ENCODE peak calls at places on chromosomes 2 and 18, in nine cellular contexts. U is SK-N-SH, M is hepatocyte, Y is GM23248, P is GM23338, X is HCT116, V is neural progenitor cell, O is OCI-LY7, C is PC-3. S is an unnamed sample.

GRCh38 chr2:18299423-18300212 is 260.8 kb downstream of the RDH14 start:
- DNase-seq in U (no peak), M (peak), Y (peak), P (peak), X (no peak), V (no peak), O (no peak), C (peak), S (no peak)

GRCh38 chr18:24456549-24456948 is 3.9 kb upstream of the HRH4 start:
- DNase-seq in U (no peak), M (no peak), Y (no peak), P (no peak), X (no peak), V (no peak), O (no peak), C (no peak), S (no peak)

GRCh38 chr2:98293003-98293402 is 53.3 kb upstream of the CNGA3 start:
- DNase-seq in U (no peak), M (no peak), Y (no peak), P (no peak), X (no peak), V (no peak), O (no peak), C (no peak), S (no peak)

GRCh38 chr2:46010925-46011490 is 286.2 kb upstream of the EPAS1 start:
- DNase-seq in U (peak), M (peak), Y (peak), P (peak), X (peak), V (peak), O (peak), C (peak), S (peak)

GRCh38 chr18:42039396-42039795 is 84.4 kb downstream of the PIK3C3 start:
- DNase-seq in U (no peak), M (no peak), Y (no peak), P (no peak), X (no peak), V (no peak), O (no peak), C (no peak), S (no peak)

GRCh38 chr2:47082976-47083375 is 72.1 kb downstream of the STPG4 start:
- DNase-seq in U (no peak), M (no peak), Y (no peak), P (no peak), X (no peak), V (no peak), O (no peak), C (no peak), S (no peak)

GRCh38 chr2:241762933-241763369 is 13.7 kb upstream of the GAL3ST2 start:
- DNase-seq in U (peak), M (no peak), Y (no peak), P (no peak), X (no peak), V (no peak), O (no peak), C (peak), S (no peak)

GRCh38 chr2:238696323-238696722 is 151.6 kb upstream of the TWIST2 start:
- DNase-seq in U (no peak), M (no peak), Y (no peak), P (no peak), X (no peak), V (no peak), O (no peak), C (no peak), S (no peak)

GRCh38 chr2:40103163-40103562 is 324.1 kb upstream of the THUMPD2 start:
- DNase-seq in U (no peak), M (no peak), Y (peak), P (peak), X (no peak), V (peak), O (no peak), C (no peak), S (no peak)

GRCh38 chr2:229784791-229785190 is 70.4 kb upstream of the DNER start:
- DNase-seq in U (no peak), M (no peak), Y (peak), P (no peak), X (no peak), V (no peak), O (no peak), C (no peak), S (no peak)

GRCh38 chr2:234395801-234396478 is 100.9 kb downstream of the ARL4C start:
- DNase-seq in U (peak), M (no peak), Y (no peak), P (no peak), X (no peak), V (peak), O (no peak), C (no peak), S (no peak)

GRCh38 chr2:192197387-192197786 is 2.7 kb upstream of the TMEFF2 start:
- DNase-seq in U (no peak), M (no peak), Y (peak), P (no peak), X (no peak), V (no peak), O (no peak), C (peak), S (no peak)

GRCh38 chr2:165778653-165779451 is 15.2 kb downstream of the GALNT3 start:
- DNase-seq in U (no peak), M (no peak), Y (peak), P (peak), X (no peak), V (peak), O (peak), C (peak), S (peak)

GRCh38 chr18:41543815-41544214 is 411.2 kb upstream of the PIK3C3 start:
- DNase-seq in U (no peak), M (no peak), Y (no peak), P (peak), X (no peak), V (no peak), O (no peak), C (no peak), S (no peak)

GRCh38 chr2:237671466-237672173 is 44.2 kb downstream of the LRRFIP1 start:
- DNase-seq in U (no peak), M (no peak), Y (no peak), P (no peak), X (no peak), V (no peak), O (no peak), C (no peak), S (no peak)

GRCh38 chr2:173059941-173060575 is 15.6 kb upstream of the MAP3K20 start:
- DNase-seq in U (no peak), M (no peak), Y (peak), P (no peak), X (no peak), V (no peak), O (peak), C (no peak), S (no peak)

GRCh38 chr2:127022817-127023216 is 84.1 kb downstream of the BIN1 start:
- DNase-seq in U (no peak), M (no peak), Y (no peak), P (no peak), X (no peak), V (no peak), O (no peak), C (no peak), S (no peak)

GRCh38 chr18:31398191-31398590 is 21.6 kb downstream of the DSG4 start:
- DNase-seq in U (no peak), M (peak), Y (no peak), P (no peak), X (no peak), V (no peak), O (no peak), C (no peak), S (no peak)

GRCh38 chr2:6031165-6031867 is 339.1 kb downstream of the SOX11 start:
- DNase-seq in U (no peak), M (no peak), Y (no peak), P (no peak), X (no peak), V (no peak), O (no peak), C (no peak), S (no peak)

GRCh38 chr2:6027066-6027465 is 334.9 kb downstream of the SOX11 start:
- DNase-seq in U (no peak), M (no peak), Y (no peak), P (no peak), X (no peak), V (peak), O (no peak), C (no peak), S (no peak)

GRCh38 chr2:6025391-6025790 is 333.2 kb downstream of the SOX11 start:
- DNase-seq in U (no peak), M (no peak), Y (no peak), P (no peak), X (no peak), V (no peak), O (no peak), C (no peak), S (no peak)
- H2AFZ ChIP-seq in U (no peak), M (no peak), Y (no peak), P (no peak), X (no peak), V (peak), O (no peak), C (no peak), S (no peak)

GRCh38 chr2:138732651-138733050 is 47.5 kb downstream of the NXPH2 start:
- DNase-seq in U (no peak), M (no peak), Y (no peak), P (no peak), X (no peak), V (no peak), O (no peak), C (no peak), S (no peak)

GRCh38 chr2:138724765-138725459 is 55.3 kb downstream of the NXPH2 start:
- DNase-seq in U (no peak), M (no peak), Y (no peak), P (no peak), X (no peak), V (no peak), O (no peak), C (no peak), S (no peak)

GRCh38 chr2:138726681-138727080 is 53.5 kb downstream of the NXPH2 start:
- DNase-seq in U (no peak), M (no peak), Y (no peak), P (no peak), X (no peak), V (no peak), O (no peak), C (no peak), S (no peak)

GRCh38 chr2:138727956-138728355 is 52.2 kb downstream of the NXPH2 start:
- DNase-seq in U (no peak), M (no peak), Y (no peak), P (peak), X (peak), V (no peak), O (no peak), C (peak), S (no peak)

GRCh38 chr2:138730497-138731030 is 49.6 kb downstream of the NXPH2 start:
- DNase-seq in U (no peak), M (no peak), Y (no peak), P (no peak), X (no peak), V (no peak), O (no peak), C (no peak), S (peak)
- TF ChIP-seq EZH2phosphoT487 in U (no peak), M (no peak), Y (no peak), P (no peak), X (no peak), V (no peak), O (no peak), C (no peak), S (no peak)

DNA sequence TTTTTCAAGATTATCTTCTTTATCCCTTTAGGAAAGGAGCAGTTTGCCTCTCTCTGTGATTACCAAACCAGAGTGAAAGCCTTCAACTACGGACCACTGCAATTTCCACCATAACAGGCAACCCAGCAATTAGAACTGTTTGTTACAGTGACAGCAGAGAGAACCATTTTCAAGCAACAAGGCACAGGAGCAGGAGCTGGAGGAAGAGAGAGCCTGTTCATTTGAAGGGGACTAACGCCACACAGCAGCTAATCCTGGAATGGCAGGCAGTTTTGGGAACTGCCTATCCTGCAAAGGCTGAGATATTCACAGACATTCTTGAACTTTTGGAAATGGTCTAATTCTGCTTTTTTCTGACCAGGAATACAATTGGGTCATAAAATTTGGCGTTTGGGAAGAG is 1541.9 kb upstream of the PIK3C3 start:
- DNase-seq in U (peak), M (peak), Y (peak), P (peak), X (no peak), V (peak), O (no peak), C (peak), S (no peak)
- H3K27ac ChIP-seq in U (no peak), M (no peak), Y (no peak), P (no peak), X (no peak), V (no peak), O (no peak), C (no peak), S (no peak)

DNA sequence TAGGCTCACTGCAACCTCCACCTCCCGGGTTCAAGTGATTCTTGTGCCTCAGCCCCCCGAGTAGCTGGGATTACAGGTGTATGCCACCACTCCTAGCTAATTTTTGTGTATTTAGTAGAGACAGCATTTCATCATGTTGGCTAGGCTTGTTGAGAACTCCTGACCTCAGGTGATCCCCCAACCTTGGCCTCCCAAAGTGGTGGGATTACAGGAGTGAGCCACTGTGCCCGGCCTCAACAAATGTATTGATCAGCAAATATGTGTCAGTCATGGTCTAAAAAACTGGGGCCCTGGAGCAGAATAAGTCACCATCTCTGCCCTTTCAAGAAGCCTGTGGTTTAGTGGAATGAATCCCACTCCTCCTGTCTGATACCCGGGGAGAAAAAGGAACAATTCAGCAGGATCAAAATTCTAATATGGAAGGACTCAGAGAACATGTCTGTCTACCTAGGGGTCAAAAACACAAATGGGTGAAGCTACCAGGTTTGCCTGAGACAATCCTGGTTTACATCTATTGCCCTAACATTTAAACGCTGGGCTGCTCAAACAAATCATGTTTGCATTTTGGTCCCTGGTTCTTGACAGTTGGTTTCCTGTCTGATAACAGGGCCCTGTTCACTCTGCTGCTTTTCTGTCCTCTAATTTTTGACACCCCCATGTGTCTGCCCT is 21.6 kb downstream of the GCKR start:
- DNase-seq in U (no peak), M (no peak), Y (no peak), P (no peak), X (no peak), V (no peak), O (no peak), C (no peak), S (no peak)
- H2AFZ ChIP-seq in U (no peak), M (no peak), Y (no peak), P (peak), X (no peak), V (no peak), O (no peak), C (no peak), S (no peak)

GRCh38 chr2:33121416-33121815 is 174.7 kb downstream of the LTBP1 start:
- DNase-seq in U (no peak), M (no peak), Y (no peak), P (no peak), X (no peak), V (peak), O (no peak), C (no peak), S (no peak)
- TF ChIP-seq EZH2phosphoT487 in U (no peak), M (no peak), Y (no peak), P (no peak), X (no peak), V (no peak), O (no peak), C (no peak), S (no peak)

GRCh38 chr18:25834061-25834460 is 256.4 kb downstream of the SS18 start:
- DNase-seq in U (no peak), M (no peak), Y (no peak), P (no peak), X (no peak), V (no peak), O (peak), C (no peak), S (no peak)

GRCh38 chr18:25830787-25831186 is 259.6 kb downstream of the SS18 start:
- DNase-seq in U (no peak), M (peak), Y (peak), P (no peak), X (no peak), V (no peak), O (no peak), C (no peak), S (no peak)

GRCh38 chr18:25827961-25828561 is 262.4 kb downstream of the SS18 start:
- DNase-seq in U (peak), M (no peak), Y (peak), P (peak), X (no peak), V (no peak), O (no peak), C (peak), S (no peak)

GRCh38 chr18:25832008-25832604 is 258.3 kb downstream of the SS18 start:
- DNase-seq in U (peak), M (peak), Y (peak), P (peak), X (peak), V (peak), O (peak), C (peak), S (peak)

DNA sequence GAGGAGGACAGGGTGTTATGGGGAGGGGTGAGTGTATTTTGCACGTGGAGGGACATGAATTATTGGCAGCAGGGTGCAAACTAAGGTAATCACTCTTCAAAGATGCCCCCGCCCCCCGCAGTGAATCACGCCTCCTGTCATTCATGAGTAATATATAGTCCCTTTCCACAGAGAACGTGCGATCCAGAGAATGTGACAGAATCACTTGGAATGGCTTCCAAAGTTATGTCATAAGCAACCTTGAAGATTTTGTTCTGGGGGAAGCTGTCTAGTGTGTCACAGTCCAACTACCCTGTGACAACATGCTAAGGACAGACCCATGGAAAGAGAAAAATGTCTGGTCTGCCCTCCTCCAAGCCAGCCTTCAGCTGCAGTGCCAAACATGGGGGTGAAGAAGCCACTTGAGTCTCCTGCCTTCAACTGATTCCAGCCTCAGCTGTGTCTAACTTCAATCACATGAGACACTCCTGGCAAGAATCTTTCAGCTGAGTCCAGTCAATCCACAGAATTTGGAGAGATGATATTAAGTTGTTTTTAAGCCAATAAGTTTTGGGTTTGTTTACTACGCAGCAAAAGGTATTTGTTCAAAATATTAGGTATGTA is 259.1 kb downstream of the SS18 start:
- DNase-seq in U (no peak), M (no peak), Y (peak), P (no peak), X (no peak), V (no peak), O (no peak), C (no peak), S (no peak)
- H3K27ac ChIP-seq in U (peak), M (no peak), Y (peak), P (no peak), X (no peak), V (no peak), O (no peak), C (no peak), S (no peak)